ENCODE peak calls at places on chromosomes 16 and 17, in four cellular contexts. F, D, G and W are unnamed samples.

GRCh38 chr17:38893113-38893512 is 23.3 kb downstream of the LASP1 start:
- DNase-seq in D (no peak), G (no peak), F (no peak), W (no peak)

GRCh38 chr17:32873114-32873513 is 3.8 kb downstream of the MYO1D start:
- DNase-seq in D (no peak), F (no peak), G (no peak), W (no peak)

GRCh38 chr16:29806096-29806579 is at the start of gene MAZ:
- DNase-seq in F (no peak), D (peak), G (no peak), W (no peak)

GRCh38 chr17:80889897-80890550 is 101.6 kb upstream of the CHMP6 start:
- DNase-seq in D (no peak), F (peak), G (no peak), W (no peak)

GRCh38 chr16:20676268-20676828 is 21.1 kb downstream of the ACSM1 start:
- DNase-seq in F (no peak), G (no peak), D (no peak), W (no peak)

GRCh38 chr17:31475378-31476162 is 84.1 kb downstream of the RAB11FIP4 start:
- DNase-seq in D (no peak), G (no peak), F (no peak), W (no peak)

GRCh38 chr17:70053241-70054234 is 21.5 kb upstream of the KCNJ16 start:
- DNase-seq in D (no peak), F (no peak), G (no peak), W (no peak)

GRCh38 chr16:82630219-82630618 is 3.5 kb downstream of the CDH13 start:
- DNase-seq in F (no peak), D (no peak), G (no peak), W (no peak)

GRCh38 chr16:11632455-11632921 is 35.8 kb upstream of the SNN start:
- DNase-seq in G (no peak), F (no peak), D (peak), W (peak)

GRCh38 chr16:29868396-29868795 is 5.4 kb upstream of the CDIPT start:
- DNase-seq in D (no peak), F (no peak), G (no peak), W (no peak)

GRCh38 chr16:64983983-64984382 is 137.9 kb downstream of the CDH11 start:
- DNase-seq in F (peak), G (peak), D (peak), W (peak)

GRCh38 chr16:47278571-47278970 is 134.8 kb upstream of the NETO2 start:
- DNase-seq in D (no peak), G (no peak), F (no peak), W (no peak)

GRCh38 chr17:58219789-58220183 is 731 bp upstream of the MKS1 start:
- DNase-seq in D (no peak), F (no peak), G (no peak), W (no peak)

GRCh38 chr16:87661561-87661960 is 59.3 kb downstream of the JPH3 start:
- DNase-seq in G (no peak), F (no peak), D (no peak), W (no peak)

GRCh38 chr16:2022723-2023097 is 3.1 kb downstream of the NPW start:
- DNase-seq in F (no peak), G (no peak), D (no peak), W (no peak)

GRCh38 chr17:66784621-66785364 is 50.1 kb upstream of the CACNG5 start:
- DNase-seq in F (no peak), D (no peak), G (no peak), W (no peak)

GRCh38 chr16:50804290-50804907 is 62.5 kb downstream of the CYLD start:
- DNase-seq in F (no peak), G (no peak), D (no peak), W (no peak)